ENCODE peak calls at places on chromosomes 1 and 21, in four cellular contexts. B, U, D and Z are unnamed samples.
A peak's percentile ranks its signal among the peaks of the same experiment; 100 is the strongest.

GRCh38 chr1:62397301-62397700 is 39.5 kb upstream of the USP1 start:
- DNase-seq in B (no peak), U (no peak), D (no peak), Z (no peak)

GRCh38 chr1:109256971-109257681 is 7.8 kb downstream of the CELSR2 start:
- DNase-seq in B (no peak), U (peak; percentile 53), D (no peak), Z (no peak)

GRCh38 chr1:95197616-95198252 is 36.3 kb upstream of the RWDD3 start:
- DNase-seq in B (no peak), U (peak; percentile 50), D (no peak), Z (no peak)

GRCh38 chr1:230156536-230156935 is 89.5 kb downstream of the GALNT2 start:
- DNase-seq in B (no peak), U (no peak), D (no peak), Z (peak; percentile 24)

GRCh38 chr21:38958940-38959685 is 153.4 kb downstream of the ETS2 start:
- DNase-seq in B (no peak), U (peak; percentile 74), D (no peak), Z (peak; percentile 98)

GRCh38 chr1:93766451-93766850 is 84.8 kb upstream of the BCAR3 start:
- DNase-seq in B (no peak), U (no peak), D (no peak), Z (no peak)

GRCh38 chr1:156608981-156609380 is 7.7 kb upstream of the GPATCH4 start:
- DNase-seq in B (peak; percentile 48), U (no peak), D (peak; percentile 48), Z (peak; percentile 69)

GRCh38 chr1:22530701-22531100 is 32.6 kb upstream of the EPHA8 start:
- DNase-seq in B (no peak), U (no peak), D (no peak), Z (no peak)

GRCh38 chr1:143735764-143736461 is 235.9 kb downstream of the FAM72C start:
- DNase-seq in B (no peak), U (no peak), D (no peak), Z (no peak)

GRCh38 chr1:45891087-45891486 is 87.7 kb downstream of the MAST2 start:
- DNase-seq in B (no peak), U (no peak), D (no peak), Z (no peak)

GRCh38 chr1:150551784-150552691 is 2.8 kb downstream of the ADAMTSL4 start:
- DNase-seq in B (no peak), U (peak; percentile 92), D (peak; percentile 98), Z (peak; percentile 98)

GRCh38 chr1:205920159-205920558 is 23.1 kb downstream of the SLC26A9 start:
- DNase-seq in B (no peak), U (peak; percentile 34), D (peak; percentile 55), Z (no peak)

GRCh38 chr1:226633541-226634155 is 85.1 kb downstream of the STUM start:
- DNase-seq in B (no peak), U (no peak), D (no peak), Z (no peak)

GRCh38 chr1:198167436-198167934 is 10.7 kb downstream of the NEK7 start:
- DNase-seq in B (no peak), U (peak; percentile 51), D (peak; percentile 61), Z (peak; percentile 80)

GRCh38 chr1:107964397-107965111 is 426 bp downstream of the VAV3 start:
- DNase-seq in B (no peak), U (no peak), D (no peak), Z (no peak)

GRCh38 chr1:174397261-174397660 is 50.5 kb upstream of the GPR52 start:
- DNase-seq in B (no peak), U (peak; percentile 54), D (no peak), Z (no peak)

GRCh38 chr1:65820983-65821382 is 28.3 kb downstream of the PDE4B start:
- DNase-seq in B (no peak), U (peak; percentile 97), D (no peak), Z (peak; percentile 56)

GRCh38 chr1:119112791-119113190 is 27.7 kb downstream of the WARS2 start:
- DNase-seq in B (no peak), U (peak; percentile 24), D (no peak), Z (no peak)

GRCh38 chr1:218425647-218426342 is 80.7 kb downstream of the TGFB2 start:
- DNase-seq in B (no peak), U (peak; percentile 87), D (no peak), Z (no peak)

GRCh38 chr1:232276651-232277050 is 353.3 kb downstream of the SIPA1L2 start:
- DNase-seq in B (no peak), U (no peak), D (no peak), Z (no peak)

GRCh38 chr1:39852214-39852791 is 31.0 kb downstream of the TRIT1 start:
- DNase-seq in B (no peak), U (peak; percentile 18), D (no peak), Z (no peak)

GRCh38 chr1:168135982-168136708 is 585 bp downstream of the GPR161 start:
- DNase-seq in B (peak; percentile 61), U (peak; percentile 17), D (peak; percentile 34), Z (peak; percentile 28)

GRCh38 chr21:16536661-16537359 is 807.0 kb downstream of the USP25 start:
- DNase-seq in B (no peak), U (peak; percentile 6), D (no peak), Z (peak; percentile 81)

GRCh38 chr1:67053535-67053784 is 488 bp downstream of the SLC35D1 start:
- DNase-seq in B (peak; percentile 71), U (no peak), D (no peak), Z (no peak)